ENCODE peak calls at places on chromosomes 3 and 15, in four cellular contexts. One of them, this sample, is unnamed.

GRCh38 chr15:79257454-79257853 is 25.1 kb upstream of the ANKRD34C start:
- DNase-seq in fibroblast of villous mesenchyme: no peak
- DNase-seq in spleen: no peak
- DNase-seq in heart left ventricle: no peak
- DNase-seq in this sample: no peak

GRCh38 chr3:86578071-86578470 is 412.9 kb downstream of the VGLL3 start:
- DNase-seq in fibroblast of villous mesenchyme: no peak
- DNase-seq in spleen: no peak
- DNase-seq in heart left ventricle: no peak
- DNase-seq in this sample: no peak

GRCh38 chr3:134186391-134186790 is 64.3 kb downstream of the RYK start:
- DNase-seq in fibroblast of villous mesenchyme: no peak
- DNase-seq in spleen: no peak
- DNase-seq in heart left ventricle: no peak
- DNase-seq in this sample: no peak

GRCh38 chr3:28326458-28326926 is 22.0 kb upstream of the ZCWPW2 start:
- DNase-seq in fibroblast of villous mesenchyme: no peak
- DNase-seq in spleen: no peak
- DNase-seq in heart left ventricle: no peak
- DNase-seq in this sample: peak

GRCh38 chr3:13047296-13048165 is 25.7 kb downstream of the IQSEC1 start:
- DNase-seq in fibroblast of villous mesenchyme: no peak
- DNase-seq in spleen: no peak
- DNase-seq in heart left ventricle: no peak
- DNase-seq in this sample: no peak

GRCh38 chr15:72319985-72320671 is at the start of gene CELF6:
- DNase-seq in fibroblast of villous mesenchyme: peak
- DNase-seq in spleen: peak
- DNase-seq in heart left ventricle: peak
- DNase-seq in this sample: peak

GRCh38 chr3:136664771-136665170 is 87.4 kb downstream of the STAG1 start:
- DNase-seq in fibroblast of villous mesenchyme: peak
- DNase-seq in spleen: no peak
- DNase-seq in heart left ventricle: no peak
- DNase-seq in this sample: peak

GRCh38 chr15:60511351-60512157 is 32.6 kb upstream of the ICE2 start:
- DNase-seq in fibroblast of villous mesenchyme: no peak
- DNase-seq in spleen: no peak
- DNase-seq in heart left ventricle: no peak
- DNase-seq in this sample: peak

GRCh38 chr3:61617041-61617440 is 55.7 kb downstream of the PTPRG start:
- DNase-seq in fibroblast of villous mesenchyme: no peak
- DNase-seq in spleen: no peak
- DNase-seq in heart left ventricle: no peak
- DNase-seq in this sample: peak

GRCh38 chr15:76337739-76338554 is 1.4 kb downstream of the ISL2 start:
- DNase-seq in fibroblast of villous mesenchyme: no peak
- DNase-seq in spleen: peak
- DNase-seq in heart left ventricle: no peak
- DNase-seq in this sample: no peak

GRCh38 chr3:173893835-173894234 is 496.3 kb downstream of the NLGN1 start:
- DNase-seq in fibroblast of villous mesenchyme: no peak
- DNase-seq in spleen: no peak
- DNase-seq in heart left ventricle: no peak
- DNase-seq in this sample: no peak

GRCh38 chr15:65194826-65195541 is 9.8 kb upstream of the CLPX start:
- DNase-seq in fibroblast of villous mesenchyme: peak
- DNase-seq in spleen: no peak
- DNase-seq in heart left ventricle: no peak
- DNase-seq in this sample: no peak

GRCh38 chr3:25460751-25461150 is 32.7 kb downstream of the RARB start:
- DNase-seq in fibroblast of villous mesenchyme: no peak
- DNase-seq in spleen: no peak
- DNase-seq in heart left ventricle: no peak
- DNase-seq in this sample: no peak

GRCh38 chr3:42229942-42230688 is 35.9 kb downstream of the CCK start:
- DNase-seq in fibroblast of villous mesenchyme: peak
- DNase-seq in spleen: no peak
- DNase-seq in heart left ventricle: no peak
- DNase-seq in this sample: peak

GRCh38 chr3:42228796-42229195 is 37.2 kb downstream of the CCK start:
- DNase-seq in fibroblast of villous mesenchyme: no peak
- DNase-seq in spleen: no peak
- DNase-seq in heart left ventricle: no peak
- DNase-seq in this sample: no peak

GRCh38 chr3:42226470-42227425 is 39.2 kb downstream of the CCK start:
- DNase-seq in fibroblast of villous mesenchyme: no peak
- DNase-seq in spleen: no peak
- DNase-seq in heart left ventricle: no peak
- DNase-seq in this sample: no peak

GRCh38 chr3:42230860-42231259 is 35.1 kb downstream of the CCK start:
- DNase-seq in fibroblast of villous mesenchyme: no peak
- DNase-seq in spleen: no peak
- DNase-seq in heart left ventricle: no peak
- DNase-seq in this sample: no peak

DNA sequence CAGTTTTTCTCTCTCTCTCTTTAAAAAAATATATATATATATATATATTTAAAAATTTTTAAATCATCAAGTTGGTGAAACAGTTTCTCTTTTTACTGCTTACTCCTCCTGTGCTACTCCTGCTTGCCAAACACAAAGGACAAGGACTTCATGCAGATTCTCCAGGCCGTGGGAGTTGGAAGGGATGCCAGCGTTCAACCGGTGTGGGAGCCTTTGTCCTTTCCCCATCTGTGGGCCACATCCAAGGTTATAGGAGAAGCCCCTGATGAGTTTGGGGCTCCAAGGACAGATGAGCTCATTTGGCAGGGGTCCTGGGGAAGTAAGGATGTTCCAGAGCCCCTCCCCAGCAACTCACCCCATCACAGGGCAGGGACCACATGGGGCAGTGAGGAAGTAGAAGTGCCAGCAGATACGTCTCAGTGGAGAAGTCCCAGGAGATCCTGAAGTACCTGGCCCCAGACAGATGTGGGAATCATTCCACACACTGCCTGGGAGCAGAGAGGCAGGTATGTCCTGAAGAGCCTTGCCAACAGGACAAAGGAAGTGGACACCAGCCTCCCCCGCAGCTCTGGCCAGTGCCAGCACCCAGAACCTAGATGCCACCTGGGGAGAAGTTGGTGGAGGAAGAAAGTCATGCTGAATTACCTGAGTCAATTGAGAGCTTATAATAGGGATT is 36.6 kb downstream of the CCK start:
- DNase-seq in fibroblast of villous mesenchyme: no peak
- DNase-seq in spleen: no peak
- DNase-seq in heart left ventricle: no peak
- DNase-seq in this sample: no peak
- H3K4me3 ChIP-seq in fibroblast of villous mesenchyme: no peak
- H3K4me3 ChIP-seq in spleen: no peak
- H3K4me3 ChIP-seq in heart left ventricle: no peak
- H3K4me3 ChIP-seq in this sample: no peak

GRCh38 chr3:62768896-62769295 is 106.3 kb downstream of the CADPS start:
- DNase-seq in fibroblast of villous mesenchyme: no peak
- DNase-seq in spleen: no peak
- DNase-seq in heart left ventricle: no peak
- DNase-seq in this sample: no peak
- H3K4me3 ChIP-seq in fibroblast of villous mesenchyme: no peak
- H3K4me3 ChIP-seq in spleen: no peak
- H3K4me3 ChIP-seq in heart left ventricle: no peak
- H3K4me3 ChIP-seq in this sample: no peak

GRCh38 chr15:81265944-81266775 is 57.8 kb downstream of the STARD5 start:
- DNase-seq in fibroblast of villous mesenchyme: peak
- DNase-seq in spleen: peak
- DNase-seq in heart left ventricle: peak
- DNase-seq in this sample: peak
- H3K4me3 ChIP-seq in fibroblast of villous mesenchyme: peak
- H3K4me3 ChIP-seq in spleen: no peak
- H3K4me3 ChIP-seq in heart left ventricle: no peak
- H3K4me3 ChIP-seq in this sample: no peak

GRCh38 chr15:73927003-73927475 is 777 bp downstream of the LOXL1 start:
- DNase-seq in fibroblast of villous mesenchyme: no peak
- DNase-seq in spleen: peak
- DNase-seq in heart left ventricle: peak
- DNase-seq in this sample: no peak
- H3K4me3 ChIP-seq in fibroblast of villous mesenchyme: peak
- H3K4me3 ChIP-seq in spleen: peak
- H3K4me3 ChIP-seq in heart left ventricle: peak
- H3K4me3 ChIP-seq in this sample: peak

DNA sequence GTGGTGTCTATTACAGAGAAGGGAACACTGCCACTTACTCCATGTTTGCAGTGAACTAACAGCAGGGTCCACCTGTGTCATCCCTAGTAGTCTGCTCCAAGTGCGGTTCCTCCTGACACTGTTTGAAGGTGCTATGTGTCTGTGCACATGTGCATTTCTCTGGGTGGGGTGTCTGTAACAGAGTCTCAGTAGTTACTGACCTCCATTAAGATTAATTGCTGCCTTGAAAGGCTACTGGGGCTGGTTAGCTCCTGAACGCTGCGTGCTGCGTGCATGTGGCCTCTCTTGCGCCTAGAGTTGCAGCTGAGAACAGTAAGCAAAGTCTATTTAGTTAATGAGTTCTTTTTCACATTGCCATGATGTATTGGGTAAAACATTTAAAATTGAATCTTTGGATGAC is 8.4 kb downstream of the LSM3 start:
- DNase-seq in fibroblast of villous mesenchyme: no peak
- DNase-seq in spleen: no peak
- DNase-seq in heart left ventricle: no peak
- DNase-seq in this sample: no peak
- H3K4me3 ChIP-seq in fibroblast of villous mesenchyme: no peak
- H3K4me3 ChIP-seq in spleen: no peak
- H3K4me3 ChIP-seq in heart left ventricle: no peak
- H3K4me3 ChIP-seq in this sample: no peak

GRCh38 chr15:74134387-74135027 is 4.1 kb downstream of the ISLR2 start:
- DNase-seq in fibroblast of villous mesenchyme: no peak
- DNase-seq in spleen: no peak
- DNase-seq in heart left ventricle: peak
- DNase-seq in this sample: peak

GRCh38 chr15:74137544-74137920 is 7.1 kb downstream of the ISLR2 start:
- DNase-seq in fibroblast of villous mesenchyme: no peak
- DNase-seq in spleen: no peak
- DNase-seq in heart left ventricle: no peak
- DNase-seq in this sample: no peak

GRCh38 chr15:74135041-74135565 is 4.7 kb downstream of the ISLR2 start:
- DNase-seq in fibroblast of villous mesenchyme: no peak
- DNase-seq in spleen: no peak
- DNase-seq in heart left ventricle: no peak
- DNase-seq in this sample: no peak

GRCh38 chr15:74138642-74139041 is 8.3 kb downstream of the ISLR2 start:
- DNase-seq in fibroblast of villous mesenchyme: no peak
- DNase-seq in spleen: no peak
- DNase-seq in heart left ventricle: no peak
- DNase-seq in this sample: no peak

DNA sequence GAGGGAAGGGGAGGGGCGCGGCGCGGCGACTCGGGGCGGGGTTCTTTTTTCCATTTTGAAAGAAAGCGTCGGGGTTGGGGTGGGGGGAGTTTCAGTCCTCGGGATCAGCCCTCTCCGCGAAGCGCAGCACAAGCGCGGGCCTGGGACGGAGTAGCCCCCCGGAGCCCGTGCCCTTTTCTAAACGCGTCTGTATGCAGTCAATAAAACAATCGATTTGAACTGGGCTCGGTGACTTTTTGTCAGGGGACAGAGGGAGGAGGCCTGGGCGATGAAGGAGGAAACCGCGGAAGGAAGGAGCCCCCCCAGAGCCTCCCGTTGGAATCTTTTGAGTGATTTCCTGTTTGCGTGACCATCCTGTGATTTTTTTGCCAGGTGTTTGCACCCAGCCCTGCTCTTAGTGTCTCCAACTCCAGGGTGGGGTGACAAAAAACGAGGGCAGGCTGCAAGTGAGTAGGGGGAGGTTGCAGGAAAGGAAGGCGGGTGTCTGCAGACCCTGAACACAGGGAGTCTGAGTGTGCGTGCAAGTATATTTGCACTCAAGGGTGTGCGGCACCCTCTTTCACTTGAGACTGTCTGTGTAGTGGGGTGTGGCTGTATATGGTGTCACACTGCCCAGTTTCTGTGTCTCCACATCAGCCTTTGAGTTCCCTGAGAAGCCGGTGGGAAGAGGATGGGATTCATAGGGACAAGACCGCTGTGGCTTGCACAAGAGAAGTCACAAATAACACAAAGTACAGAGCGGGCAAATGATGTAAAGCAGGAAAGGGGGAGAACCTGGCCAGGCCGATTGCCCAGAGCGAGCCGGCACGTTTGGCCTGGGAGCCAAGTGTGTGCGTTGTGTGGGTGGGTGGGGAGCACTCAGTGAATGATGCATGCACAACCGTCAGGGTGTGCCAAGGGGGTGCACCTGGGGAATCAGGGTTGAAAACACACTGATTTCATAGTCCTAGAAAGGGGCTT is 6.5 kb downstream of the ISLR2 start:
- DNase-seq in fibroblast of villous mesenchyme: no peak
- DNase-seq in spleen: peak
- DNase-seq in heart left ventricle: no peak
- DNase-seq in this sample: no peak
- H3K4me3 ChIP-seq in fibroblast of villous mesenchyme: peak
- H3K4me3 ChIP-seq in spleen: peak
- H3K4me3 ChIP-seq in heart left ventricle: peak
- H3K4me3 ChIP-seq in this sample: no peak

GRCh38 chr3:159761826-159762225 is 226.8 kb upstream of the IL12A start:
- DNase-seq in fibroblast of villous mesenchyme: no peak
- DNase-seq in spleen: no peak
- DNase-seq in heart left ventricle: no peak
- DNase-seq in this sample: no peak
- H3K4me3 ChIP-seq in fibroblast of villous mesenchyme: no peak
- H3K4me3 ChIP-seq in spleen: no peak
- H3K4me3 ChIP-seq in heart left ventricle: no peak
- H3K4me3 ChIP-seq in this sample: no peak

GRCh38 chr3:78025916-78026315 is 986.0 kb downstream of the ROBO2 start:
- DNase-seq in fibroblast of villous mesenchyme: no peak
- DNase-seq in spleen: no peak
- DNase-seq in heart left ventricle: no peak
- DNase-seq in this sample: peak

GRCh38 chr3:78026429-78026828 is 986.5 kb downstream of the ROBO2 start:
- DNase-seq in fibroblast of villous mesenchyme: peak
- DNase-seq in spleen: no peak
- DNase-seq in heart left ventricle: no peak
- DNase-seq in this sample: peak

GRCh38 chr3:78035020-78035660 is 995.2 kb downstream of the ROBO2 start:
- DNase-seq in fibroblast of villous mesenchyme: no peak
- DNase-seq in spleen: no peak
- DNase-seq in heart left ventricle: no peak
- DNase-seq in this sample: no peak

GRCh38 chr3:78029775-78030174 is 989.9 kb downstream of the ROBO2 start:
- DNase-seq in fibroblast of villous mesenchyme: no peak
- DNase-seq in spleen: no peak
- DNase-seq in heart left ventricle: no peak
- DNase-seq in this sample: no peak
- H3K4me3 ChIP-seq in fibroblast of villous mesenchyme: no peak
- H3K4me3 ChIP-seq in spleen: no peak
- H3K4me3 ChIP-seq in heart left ventricle: no peak
- H3K4me3 ChIP-seq in this sample: no peak

This sample was measured in fibroblast of lung.